ENCODE peak calls at places on chromosomes 7 and 10, in four cellular contexts. G, C, I and Z are unnamed samples. For H3K9me3, the result is how much of the 10 kb centered on the place peaks cover.

GRCh38 chr10:80590585-80591125 is 53.0 kb downstream of the SH2D4B start:
- DNase-seq in G (no peak), C (no peak), I (peak), Z (no peak)

GRCh38 chr7:89002942-89003618 is 207.5 kb upstream of the TEX47 start:
- DNase-seq in G (no peak), C (no peak), I (no peak), Z (no peak)

GRCh38 chr10:24269476-24269875 is 60.5 kb downstream of the KIAA1217 start:
- DNase-seq in G (peak), C (no peak), I (peak), Z (no peak)

GRCh38 chr7:101588131-101588935 is 40.8 kb downstream of the MYL10 start:
- DNase-seq in G (no peak), C (no peak), I (no peak), Z (peak)

GRCh38 chr10:72593963-72594362 is 31.9 kb downstream of the MICU1 start:
- DNase-seq in G (no peak), C (no peak), I (no peak), Z (no peak)

GRCh38 chr10:117609095-117609821 is 66.7 kb downstream of the EMX2 start:
- DNase-seq in G (peak), C (peak), I (peak), Z (peak)

GRCh38 chr7:1094870-1095269 is 7.0 kb downstream of the GPER1 start:
- DNase-seq in G (no peak), C (no peak), I (no peak), Z (no peak)

GRCh38 chr10:100008142-100008522 is 1.6 kb downstream of the DNMBP start:
- DNase-seq in G (peak), C (no peak), I (peak), Z (no peak)

GRCh38 chr7:131293018-131293417 is 34.7 kb upstream of the MKLN1 start:
- DNase-seq in G (peak), C (peak), I (peak), Z (no peak)

GRCh38 chr7:746074-747061 is 19.3 kb upstream of the PRKAR1B start:
- DNase-seq in G (no peak), C (no peak), I (no peak), Z (peak)

GRCh38 chr10:110081914-110082313 is 74.1 kb downstream of the ADD3 start:
- DNase-seq in G (peak), C (peak), I (peak), Z (no peak)

GRCh38 chr7:214410-215212 is 22.2 kb downstream of the FAM20C start:
- DNase-seq in G (peak), C (no peak), I (peak), Z (no peak)

GRCh38 chr10:103995134-103995533 is 28.2 kb downstream of the SLK start:
- DNase-seq in G (no peak), C (no peak), I (no peak), Z (no peak)

GRCh38 chr7:25389489-25390106 is 161.3 kb upstream of the NPVF start:
- DNase-seq in G (peak), C (no peak), I (peak), Z (peak)

GRCh38 chr10:102782698-102783540 is 39.2 kb downstream of the WBP1L start:
- DNase-seq in G (peak), C (peak), I (peak), Z (no peak)

GRCh38 chr7:74542558-74543117 is 88.9 kb downstream of the GTF2IRD1 start:
- DNase-seq in G (no peak), C (no peak), I (peak), Z (no peak)

GRCh38 chr10:27723436-27723835 is 22.2 kb downstream of the MKX start:
- DNase-seq in G (peak), C (no peak), I (no peak), Z (no peak)

GRCh38 chr10:60986779-60987178 is 42.8 kb upstream of the RHOBTB1 start:
- DNase-seq in G (no peak), C (no peak), I (no peak), Z (no peak)

GRCh38 chr10:124992462-124993344 is 50.8 kb downstream of the ZRANB1 start:
- DNase-seq in G (peak), C (peak), I (peak), Z (peak)

DNA sequence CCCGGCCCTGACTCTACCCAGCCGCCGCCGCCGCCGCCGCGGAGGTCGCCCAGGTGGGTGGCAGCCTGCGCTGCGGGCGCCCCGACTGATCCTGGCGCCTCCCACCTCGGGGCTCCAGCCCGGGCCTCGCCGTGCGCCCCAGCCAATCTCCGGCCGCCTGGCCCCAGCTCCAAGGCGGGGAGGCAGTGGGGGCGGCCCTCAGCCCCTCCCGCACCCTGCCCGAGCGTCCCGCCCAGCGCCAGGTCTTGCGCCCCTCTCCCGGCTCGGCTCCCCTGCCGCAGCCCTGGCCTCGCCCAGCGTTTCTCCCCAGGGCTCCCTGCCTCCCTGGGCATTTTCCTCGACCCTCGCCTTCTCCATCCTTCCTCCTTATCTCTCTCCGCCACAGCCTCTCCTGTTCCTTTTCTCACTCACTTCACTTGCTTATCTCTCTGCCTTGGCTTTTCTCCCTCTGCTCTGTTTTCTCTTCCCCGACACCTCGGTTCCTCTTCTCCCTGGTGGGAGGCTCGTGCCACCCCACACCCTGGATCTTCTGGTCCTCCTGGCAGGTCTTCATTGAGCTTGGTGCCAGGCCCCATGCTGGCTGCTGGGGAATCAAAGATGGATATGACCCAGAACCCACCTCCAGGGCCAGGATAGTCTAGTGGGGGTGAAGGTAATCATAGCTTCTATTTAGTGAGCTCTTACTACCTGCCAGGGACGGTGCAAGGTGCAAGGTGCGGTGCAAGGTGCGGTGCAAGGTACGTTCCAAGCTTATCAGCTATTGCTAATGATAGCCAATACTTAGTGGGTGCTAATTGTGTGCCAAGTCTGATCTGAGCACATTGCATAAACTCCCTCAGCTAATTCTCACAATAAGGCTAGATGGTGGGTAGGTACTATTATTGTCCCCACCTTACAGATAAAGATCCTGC is at the start of gene SFRP5:
- DNase-seq in G (no peak), C (no peak), I (no peak), Z (no peak)
- H3K4me3 ChIP-seq in G (peak), C (no peak), I (no peak), Z (peak)

DNA sequence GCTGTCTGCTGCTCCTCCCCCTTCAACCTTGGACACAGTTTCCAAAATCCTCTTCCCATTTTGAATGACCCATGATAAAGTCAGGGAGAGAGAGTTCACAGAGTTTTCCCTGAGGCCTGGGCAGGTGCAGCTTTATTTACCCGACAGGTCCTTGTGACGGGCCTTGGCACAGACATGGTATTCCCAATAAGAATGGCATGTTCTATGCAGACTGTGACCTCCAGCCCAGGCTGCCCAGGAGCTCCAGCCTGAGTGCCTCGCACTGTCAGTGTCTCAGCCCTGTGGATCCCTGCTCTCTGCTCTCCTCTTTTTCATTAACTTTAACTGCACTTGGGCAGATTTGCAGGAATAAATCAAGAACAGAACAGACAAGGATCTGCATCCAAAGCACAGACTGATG is 225.6 kb downstream of the WDR11 start:
- DNase-seq in G (no peak), C (no peak), I (no peak), Z (no peak)
- H3K9me3 ChIP-seq in G (under half), C (under half), I (under half), Z (under half)

DNA sequence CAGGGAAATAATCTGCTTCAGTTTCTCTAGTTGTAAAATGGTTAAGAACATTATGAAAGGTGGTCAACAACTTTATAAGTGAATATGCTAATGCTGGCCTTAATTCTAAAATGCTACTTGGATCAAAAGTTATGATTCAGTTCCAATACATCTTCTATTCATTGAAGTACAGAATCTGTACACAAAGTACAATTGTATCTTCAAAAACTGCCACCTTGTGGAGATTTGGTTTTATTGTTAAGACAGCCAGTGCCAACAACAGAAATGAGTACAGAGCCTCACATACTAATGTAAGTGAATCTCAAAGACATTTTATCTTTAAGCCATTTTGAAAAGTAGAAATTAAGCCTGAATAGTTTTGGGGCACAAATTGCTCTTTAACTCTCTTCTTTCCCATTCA is 194.0 kb downstream of the CFTR start:
- DNase-seq in G (peak), C (no peak), I (peak), Z (no peak)
- TF ChIP-seq CTCF in G (peak), C (peak), I (peak), Z (peak)

GRCh38 chr10:1049425-1049958 is 573 bp upstream of the IDI1 start:
- DNase-seq in G (peak), C (peak), I (no peak), Z (no peak)
- H3K4me3 ChIP-seq in G (peak), C (peak), I (peak), Z (peak)